ENCODE peak calls at places on chromosomes 13 and 19, in five cellular contexts. G is K562, S is thoracic aorta, A is left ventricle myocardium inferior, K is testis. C is an unnamed sample.

GRCh38 chr19:13162749-13163608 is 12.8 kb downstream of the IER2 start:
- DNase-seq in G (peak), S (peak), A (peak), K (peak), C (peak)

GRCh38 chr19:38663957-38664502 is 16.6 kb downstream of the ACTN4 start:
- DNase-seq in G (no peak), S (no peak), A (peak), K (peak), C (no peak)

GRCh38 chr19:46718157-46718933 is 1.4 kb upstream of the PRKD2 start:
- DNase-seq in G (no peak), S (no peak), A (no peak), K (no peak), C (no peak)

GRCh38 chr13:113732961-113733950 is 25.8 kb upstream of the TMEM255B start:
- DNase-seq in G (no peak), S (no peak), A (no peak), K (no peak), C (no peak)

GRCh38 chr19:28307963-28308362 is 905.0 kb downstream of the UQCRFS1 start:
- DNase-seq in G (no peak), S (no peak), A (no peak), K (no peak), C (no peak)

GRCh38 chr13:65913173-65913572 is 1317.0 kb downstream of the PCDH9 start:
- DNase-seq in G (no peak), S (no peak), A (no peak), K (no peak), C (no peak)

GRCh38 chr13:77751513-77752456 is 54.3 kb downstream of the SLAIN1 start:
- DNase-seq in G (peak), S (no peak), A (no peak), K (peak), C (peak)

GRCh38 chr19:18612772-18613588 is at the start of gene TMEM59L:
- DNase-seq in G (peak), S (no peak), A (no peak), K (peak), C (no peak)

GRCh38 chr13:112450567-112451240 is 74.5 kb downstream of the SPACA7 start:
- DNase-seq in G (no peak), S (no peak), A (no peak), K (no peak), C (no peak)

GRCh38 chr13:82878536-82878935 is 1003.7 kb downstream of the SLITRK1 start:
- DNase-seq in G (no peak), S (no peak), A (no peak), K (no peak), C (no peak)

GRCh38 chr19:55353803-55354697 is 469 bp downstream of the COX6B2 start:
- DNase-seq in G (peak), S (no peak), A (peak), K (peak), C (peak)

GRCh38 chr13:39515231-39515630 is 87.8 kb downstream of the LHFPL6 start:
- DNase-seq in G (no peak), S (no peak), A (no peak), K (no peak), C (no peak)

GRCh38 chr19:37362733-37363132 is 8.2 kb upstream of the ZNF527 start:
- DNase-seq in G (peak), S (no peak), A (no peak), K (no peak), C (no peak)

GRCh38 chr19:54160948-54161347 is 1.4 kb upstream of the LENG1 start:
- DNase-seq in G (no peak), S (no peak), A (no peak), K (no peak), C (no peak)

GRCh38 chr19:772730-773436 is 22.0 kb downstream of the MISP start:
- DNase-seq in G (no peak), S (no peak), A (no peak), K (no peak), C (peak)

GRCh38 chr19:47779524-47780214 is 1.2 kb downstream of the SELENOW start:
- DNase-seq in G (no peak), S (peak), A (peak), K (peak), C (no peak)

GRCh38 chr19:50171752-50172151 is 8.7 kb upstream of the IZUMO2 start:
- DNase-seq in G (no peak), S (no peak), A (no peak), K (no peak), C (no peak)

GRCh38 chr13:39773833-39774232 is 118.4 kb downstream of the COG6 start:
- DNase-seq in G (no peak), S (no peak), A (no peak), K (no peak), C (no peak)

GRCh38 chr19:2253106-2254051 is 2.8 kb downstream of the JSRP1 start:
- DNase-seq in G (no peak), S (no peak), A (no peak), K (no peak), C (no peak)

GRCh38 chr19:49065905-49066512 is 1.4 kb upstream of the NTF4 start:
- DNase-seq in G (no peak), S (no peak), A (no peak), K (no peak), C (no peak)

GRCh38 chr13:39040206-39040605 is 1.9 kb downstream of the NHLRC3 start:
- DNase-seq in G (no peak), S (no peak), A (no peak), K (no peak), C (no peak)

GRCh38 chr13:49307365-49307764 is 59.6 kb downstream of the CDADC1 start:
- DNase-seq in G (no peak), S (no peak), A (no peak), K (peak), C (no peak)

GRCh38 chr19:34787059-34787824 is 14.2 kb upstream of the ZNF599 start:
- DNase-seq in G (no peak), S (no peak), A (no peak), K (no peak), C (no peak)

GRCh38 chr13:33040116-33040515 is 23.9 kb downstream of the KL start:
- DNase-seq in G (no peak), S (no peak), A (no peak), K (no peak), C (no peak)

DNA sequence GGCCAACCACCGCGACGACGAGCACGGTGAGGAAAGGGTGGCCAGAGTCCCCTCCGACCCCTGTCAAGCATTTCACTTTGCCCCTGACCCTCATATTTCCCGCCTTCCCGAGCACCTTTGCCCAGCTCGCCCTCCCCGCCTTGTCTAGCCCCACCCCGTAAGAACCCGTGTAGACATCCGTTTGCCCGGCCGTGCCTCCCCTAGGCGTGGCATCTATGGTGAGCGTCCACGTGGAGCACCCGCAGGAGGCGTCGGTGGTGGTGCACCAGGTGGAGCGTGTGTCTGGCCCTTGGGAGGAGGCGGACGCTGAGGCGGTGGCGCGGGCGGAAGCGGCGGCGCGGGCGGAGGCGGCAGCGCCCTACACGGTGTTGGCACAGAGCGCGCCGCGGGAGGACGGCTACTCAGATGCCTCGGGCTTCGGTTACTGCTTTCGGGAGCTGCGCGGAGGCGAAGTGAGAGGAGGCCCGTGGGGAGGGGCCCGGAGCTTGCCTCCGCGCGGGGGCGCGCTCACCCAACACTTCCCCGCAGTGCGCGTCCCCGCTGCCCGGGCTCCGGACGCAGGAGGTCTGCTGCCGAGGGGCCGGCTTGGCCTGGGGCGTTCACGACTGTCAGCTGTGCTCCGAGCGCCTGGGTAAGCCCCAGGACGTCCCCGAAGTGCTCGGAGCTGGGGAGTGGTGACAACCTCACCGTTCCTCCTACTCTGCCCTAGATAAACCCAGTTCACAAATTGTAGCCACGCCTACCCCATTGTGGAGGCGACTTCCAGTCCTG is 4.2 kb downstream of the LTBP4 start:
- DNase-seq in G (peak), S (no peak), A (peak), K (peak), C (peak)
- TF ChIP-seq CTCF in G (peak), S (no peak), A (peak), K (no peak), C (no peak)

GRCh38 chr13:110801044-110801443 is 87.5 kb downstream of the ING1 start:
- DNase-seq in G (no peak), S (no peak), A (no peak), K (no peak), C (no peak)
- TF ChIP-seq CTCF in G (peak), S (no peak), A (no peak), K (no peak), C (no peak)

GRCh38 chr13:72952529-72953141 is 106.2 kb upstream of the KLF5 start:
- DNase-seq in G (no peak), S (no peak), A (no peak), K (no peak), C (no peak)
- TF ChIP-seq CTCF in G (no peak), S (no peak), A (no peak), K (no peak), C (no peak)

GRCh38 chr13:91922969-91923592 is 524.7 kb downstream of the GPC5 start:
- DNase-seq in G (no peak), S (no peak), A (no peak), K (no peak), C (no peak)
- TF ChIP-seq CTCF in G (no peak), S (no peak), A (peak), K (peak), C (peak)

GRCh38 chr13:46154136-46154854 is 27.7 kb downstream of the LCP1 start:
- DNase-seq in G (no peak), S (no peak), A (no peak), K (no peak), C (no peak)
- TF ChIP-seq CTCF in G (no peak), S (no peak), A (no peak), K (no peak), C (no peak)

GRCh38 chr19:15986694-15987093 is 37.9 kb downstream of the OR10H4 start:
- DNase-seq in G (no peak), S (no peak), A (no peak), K (no peak), C (no peak)
- TF ChIP-seq CTCF in G (no peak), S (no peak), A (no peak), K (no peak), C (no peak)

DNA sequence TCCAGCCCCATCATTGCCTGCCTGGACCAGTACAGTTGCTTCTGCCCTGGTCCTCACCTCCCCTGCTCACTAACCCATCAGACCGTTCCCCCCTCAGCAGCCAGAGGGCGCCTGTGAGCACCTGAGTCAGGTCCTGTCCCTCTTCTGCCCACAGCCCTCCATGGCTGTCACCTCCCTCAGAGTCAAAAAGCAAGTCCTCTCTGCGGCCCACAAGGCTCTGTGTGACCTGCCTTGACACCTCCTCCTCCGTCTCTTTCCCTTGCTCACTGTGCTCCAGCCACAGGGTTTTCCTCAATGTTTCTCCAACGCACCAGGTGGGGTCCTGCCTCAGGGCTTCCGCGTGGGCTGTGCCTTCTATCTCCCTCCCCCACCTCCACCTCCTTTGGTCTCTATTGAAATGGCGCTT is 29.4 kb upstream of the PTPRS start:
- DNase-seq in G (peak), S (no peak), A (peak), K (peak), C (peak)
- TF ChIP-seq CTCF in G (peak), S (no peak), A (peak), K (peak), C (peak)

GRCh38 chr13:45120967-45121366 is 657 bp downstream of the GTF2F2 start:
- DNase-seq in G (no peak), S (no peak), A (no peak), K (no peak), C (no peak)

GRCh38 chr13:45122941-45123340 is 2.6 kb downstream of the GTF2F2 start:
- DNase-seq in G (peak), S (no peak), A (no peak), K (no peak), C (no peak)

GRCh38 chr13:45119469-45119989 is 781 bp upstream of the GTF2F2 start:
- DNase-seq in G (no peak), S (no peak), A (no peak), K (peak), C (no peak)

GRCh38 chr13:45119990-45120864 is at the start of gene GTF2F2:
- DNase-seq in G (peak), S (peak), A (peak), K (peak), C (peak)

DNA sequence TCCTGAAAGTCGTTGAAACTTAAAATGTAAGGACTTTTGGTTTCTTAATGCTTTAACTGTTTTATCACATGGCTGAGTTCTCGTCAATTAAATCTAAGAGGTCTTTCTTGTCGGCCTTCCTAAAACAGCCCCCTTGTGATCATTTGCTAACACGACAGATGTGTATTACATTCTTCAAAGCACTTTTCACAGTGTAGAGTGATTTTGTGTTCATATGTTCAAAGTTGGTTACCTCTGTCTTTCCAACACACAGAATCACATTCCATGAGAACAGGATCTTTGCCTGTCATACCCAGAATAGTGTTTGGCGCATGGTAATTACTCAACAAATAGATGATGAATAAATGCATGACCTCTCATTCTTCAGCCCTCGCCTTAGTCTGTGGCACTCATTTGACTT is 1.1 kb downstream of the GTF2F2 start:
- DNase-seq in G (no peak), S (no peak), A (no peak), K (no peak), C (no peak)
- TF ChIP-seq CTCF in G (peak), S (no peak), A (no peak), K (no peak), C (peak)